ENCODE peak calls at places on chromosomes 12 and 14, in seven cellular contexts. S is H1, I is HCT116, E is HepG2, T is K562, Q is SK-N-SH, P is GM12878. B is an unnamed sample.

GRCh38 chr12:48003226-48004038 is 844 bp downstream of the COL2A1 start:
- DNase-seq in S (no peak), I (no peak), T (no peak), E (no peak), Q (no peak), P (no peak), B (no peak)

GRCh38 chr14:22188346-22188745 is 400.7 kb downstream of the DAD1 start:
- DNase-seq in P (no peak), T (no peak), E (no peak), Q (no peak), I (no peak), S (no peak), B (no peak)

GRCh38 chr14:84208451-84208850 is 1321.5 kb upstream of the FLRT2 start:
- DNase-seq in E (no peak), Q (no peak), T (no peak), I (no peak), S (no peak), P (no peak), B (peak; percentile 23)

GRCh38 chr14:24343795-24344660 is 4.2 kb upstream of the RIPK3 start:
- DNase-seq in T (no peak), Q (no peak), I (no peak), P (no peak), E (peak; percentile 66), S (no peak), B (no peak)

GRCh38 chr12:1840561-1840960 is 20.2 kb downstream of the LRTM2 start:
- DNase-seq in P (no peak), I (no peak), S (no peak), Q (no peak), T (no peak), E (no peak), B (no peak)

GRCh38 chr14:51020024-51020710 is 74.7 kb downstream of the TRIM9 start:
- DNase-seq in Q (peak; percentile 73), S (no peak), T (no peak), E (no peak), P (no peak), I (no peak), B (no peak)

GRCh38 chr12:93915411-93915810 is 233.0 kb upstream of the PLXNC1 start:
- DNase-seq in T (no peak), Q (no peak), E (no peak), I (no peak), S (no peak), P (no peak), B (no peak)

GRCh38 chr14:85731198-85731597 is 201.3 kb downstream of the FLRT2 start:
- DNase-seq in P (no peak), E (no peak), I (no peak), T (no peak), Q (no peak), S (no peak), B (no peak)

GRCh38 chr14:68789002-68789797 is 3.7 kb downstream of the ZFP36L1 start:
- DNase-seq in I (no peak), E (peak; percentile 75), T (peak; percentile 67), P (no peak), Q (peak; percentile 95), S (peak; percentile 71), B (no peak)

GRCh38 chr12:132185698-132186097 is 41.4 kb downstream of the NOC4L start:
- DNase-seq in E (no peak), P (no peak), I (no peak), Q (no peak), T (no peak), S (no peak), B (no peak)

GRCh38 chr14:103158688-103159087 is 35.4 kb downstream of the TNFAIP2 start:
- DNase-seq in E (no peak), I (no peak), P (no peak), T (no peak), S (no peak), Q (no peak), B (no peak)

GRCh38 chr14:102917469-102918211 is 4.8 kb upstream of the AMN start:
- DNase-seq in Q (peak; percentile 87), E (peak; percentile 24), S (peak; percentile 92), T (peak; percentile 56), I (peak; percentile 18), P (no peak), B (peak; percentile 80)

GRCh38 chr14:90405101-90405500 is 8.3 kb downstream of the CALM1 start:
- DNase-seq in P (no peak), Q (no peak), T (no peak), I (no peak), E (peak; percentile 11), S (no peak), B (no peak)

GRCh38 chr14:80206351-80206750 is 5.0 kb downstream of the DIO2 start:
- DNase-seq in P (no peak), E (no peak), Q (no peak), T (no peak), S (no peak), I (no peak), B (no peak)

GRCh38 chr12:2944401-2945047 is 14.7 kb upstream of the TEAD4 start:
- DNase-seq in I (peak; percentile 34), T (peak; percentile 64), Q (peak; percentile 74), S (peak; percentile 94), E (peak; percentile 46), P (peak; percentile 15), B (peak; percentile 50)

GRCh38 chr12:45231515-45232145 is 15.7 kb downstream of the ANO6 start:
- DNase-seq in S (no peak), P (no peak), E (peak; percentile 65), Q (no peak), I (no peak), T (no peak), B (no peak)

GRCh38 chr12:29316772-29317171 is 64.2 kb downstream of the ERGIC2 start:
- DNase-seq in I (no peak), E (no peak), T (no peak), P (no peak), Q (no peak), S (no peak), B (no peak)

GRCh38 chr12:82682326-82682725 is 4.4 kb upstream of the TMTC2 start:
- DNase-seq in T (no peak), S (no peak), Q (peak; percentile 55), P (no peak), E (no peak), I (no peak), B (no peak)

GRCh38 chr14:23571701-23572523 is 4.3 kb upstream of the AP1G2 start:
- DNase-seq in E (no peak), I (no peak), Q (no peak), P (no peak), T (no peak), S (no peak), B (no peak)

GRCh38 chr14:59897757-59898383 is 22.1 kb upstream of the LRRC9 start:
- DNase-seq in I (peak; percentile 10), Q (peak; percentile 51), T (no peak), E (peak; percentile 30), S (no peak), P (no peak), B (peak; percentile 41)

GRCh38 chr12:52546126-52546525 is 6.8 kb downstream of the KRT71 start:
- DNase-seq in E (no peak), Q (no peak), I (no peak), S (peak; percentile 50), T (peak; percentile 30), P (no peak), B (no peak)

GRCh38 chr12:52542785-52543318 is 10.1 kb downstream of the KRT71 start:
- DNase-seq in T (no peak), S (no peak), Q (no peak), P (no peak), E (no peak), I (no peak), B (no peak)

GRCh38 chr12:52541709-52542108 is 11.2 kb downstream of the KRT71 start:
- DNase-seq in I (no peak), E (no peak), Q (no peak), T (no peak), P (no peak), S (no peak), B (no peak)

GRCh38 chr12:52542157-52542556 is 10.8 kb downstream of the KRT71 start:
- DNase-seq in E (no peak), S (no peak), P (no peak), I (no peak), Q (no peak), T (no peak), B (no peak)

DNA sequence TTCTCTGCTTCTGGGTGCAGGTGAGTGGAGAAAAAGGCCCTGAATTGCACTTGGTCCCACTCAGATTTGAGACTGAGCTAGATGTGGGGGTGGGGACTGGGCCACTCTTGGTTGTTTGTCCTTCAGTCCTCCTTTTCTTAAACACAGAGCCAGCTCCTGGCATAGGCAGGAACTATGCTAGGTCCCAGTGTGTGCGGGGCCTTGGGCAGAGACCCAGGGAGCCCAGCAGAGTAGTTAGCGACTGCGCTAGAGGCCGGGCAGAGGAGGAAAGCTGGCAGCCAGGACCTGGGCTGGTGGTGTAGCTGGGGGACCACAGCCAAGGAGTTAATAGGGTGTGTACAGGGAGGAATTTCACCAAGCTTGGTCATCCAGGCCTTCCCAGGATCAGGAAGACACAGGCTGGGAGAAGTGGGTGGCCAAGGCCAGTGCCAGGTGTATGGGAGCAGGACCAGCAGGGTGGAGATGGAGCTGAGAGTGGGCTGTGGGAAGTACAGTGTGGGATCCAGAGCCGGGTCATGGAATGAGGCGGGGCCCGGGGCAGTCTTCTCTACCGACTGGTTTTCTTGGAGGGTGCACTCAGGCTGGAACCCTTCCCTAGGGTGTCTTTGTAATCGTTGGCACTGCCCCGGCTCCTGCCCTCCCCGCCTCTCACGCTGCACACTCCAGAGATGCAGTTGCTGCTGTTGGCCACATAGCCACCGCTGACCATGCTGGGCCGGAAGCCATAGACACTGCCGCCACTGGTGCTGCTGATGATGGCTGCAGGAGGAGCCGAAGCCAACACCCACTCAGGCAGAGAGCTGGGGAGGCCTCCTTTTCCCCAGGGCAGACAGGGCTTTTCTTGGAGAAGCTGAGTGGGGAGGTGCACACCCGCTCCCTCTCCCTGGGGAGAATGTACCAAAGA is 8.7 kb downstream of the KRT71 start:
- DNase-seq in T (peak; percentile 18), S (no peak), Q (no peak), P (no peak), E (no peak), I (no peak), B (no peak)
- TF ChIP-seq JUND in T (no peak), S (no peak), Q (no peak), P (no peak), E (no peak), I (no peak), B (no peak)

DNA sequence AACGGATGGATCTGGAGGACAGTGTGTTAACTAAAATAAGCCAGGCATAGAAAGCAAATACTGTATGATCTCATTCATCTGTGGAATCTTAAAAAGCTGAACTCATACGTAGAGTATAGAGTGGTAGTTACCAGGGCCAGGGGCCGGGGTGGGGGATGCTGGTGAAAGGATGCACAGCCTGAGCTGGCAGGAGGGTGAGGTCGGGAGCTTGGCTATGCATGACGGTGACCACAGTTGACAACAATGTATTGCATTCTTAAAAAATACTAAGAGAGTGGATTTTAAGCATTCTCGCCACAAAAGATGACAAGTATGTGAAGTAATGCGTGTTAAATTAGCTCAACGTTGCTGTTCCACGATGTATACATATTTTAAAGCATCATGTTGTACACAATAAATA is 351.3 kb downstream of the TMEM121 start:
- DNase-seq in Q (no peak), S (no peak), T (no peak), P (no peak), E (no peak), I (no peak), B (no peak)
- TF ChIP-seq JUND in Q (no peak), S (no peak), T (no peak), P (no peak), E (no peak), I (no peak), B (no peak)

GRCh38 chr14:76337619-76338545 is 38.1 kb upstream of the ESRRB start:
- DNase-seq in I (no peak), S (no peak), T (no peak), P (no peak), Q (peak; percentile 85), E (no peak), B (no peak)
- TF ChIP-seq JUND in I (no peak), S (no peak), T (no peak), P (no peak), Q (no peak), E (no peak), B (no peak)

GRCh38 chr12:113208041-113208934 is 13.0 kb upstream of the TPCN1 start:
- DNase-seq in P (peak; percentile 99), E (no peak), Q (no peak), T (no peak), I (no peak), S (no peak), B (no peak)
- TF ChIP-seq JUND in P (no peak), E (no peak), Q (no peak), T (no peak), I (no peak), S (no peak), B (no peak)